ENCODE peak calls at places on chromosome 4, in ten cellular contexts. S is Panc1, T is AG04449, N is adrenal gland, W is colonic mucosa, H is MCF 10A, X is GM20000, D is AG04450, E is astrocyte of the cerebellum, G is endothelial cell. Z is an unnamed sample.

GRCh38 chr4:16294455-16294854 is 68.2 kb upstream of the TAPT1 start:
- DNase-seq in X (no peak), E (no peak), S (no peak), D (no peak), T (peak), W (no peak), H (no peak), G (no peak), N (no peak), Z (no peak)

GRCh38 chr4:123786955-123787354 is 390.4 kb downstream of the SPRY1 start:
- DNase-seq in S (no peak), H (peak), D (peak), X (no peak), T (no peak), E (peak), G (no peak), N (no peak), W (no peak), Z (no peak)

GRCh38 chr4:40924096-40924792 is 174.5 kb downstream of the NSUN7 start:
- DNase-seq in X (peak), N (peak), G (peak), H (peak), D (no peak), T (no peak), E (peak), S (peak), W (peak), Z (peak)

GRCh38 chr4:8155660-8156421 is 2.8 kb downstream of the ABLIM2 start:
- DNase-seq in W (no peak), H (no peak), N (no peak), T (no peak), S (no peak), E (no peak), G (no peak), X (no peak), D (no peak), Z (no peak)

GRCh38 chr4:145739840-145740239 is 59.9 kb downstream of the C4orf51 start:
- DNase-seq in N (no peak), E (no peak), G (no peak), X (no peak), H (no peak), D (no peak), W (peak), S (no peak), T (no peak), Z (no peak)

GRCh38 chr4:124409044-124409443 is 303.5 kb downstream of the ANKRD50 start:
- DNase-seq in S (no peak), X (no peak), H (no peak), T (no peak), E (no peak), W (no peak), N (no peak), D (no peak), G (no peak), Z (no peak)

GRCh38 chr4:100366213-100366612 is 151.6 kb downstream of the EMCN start:
- DNase-seq in S (no peak), E (no peak), X (no peak), N (no peak), W (no peak), G (no peak), T (no peak), H (no peak), D (no peak), Z (no peak)

GRCh38 chr4:84952004-84952403 is 14.5 kb downstream of the WDFY3 start:
- DNase-seq in E (peak), N (peak), H (peak), T (no peak), X (no peak), W (no peak), S (peak), D (no peak), G (no peak), Z (no peak)

GRCh38 chr4:69830529-69831269 is 29.2 kb downstream of the SULT1E1 start:
- DNase-seq in H (peak), X (no peak), W (peak), E (no peak), D (no peak), S (no peak), G (no peak), N (no peak), T (no peak), Z (no peak)

GRCh38 chr4:52288212-52288611 is 237.1 kb downstream of the SPATA18 start:
- DNase-seq in G (no peak), H (no peak), X (no peak), S (no peak), T (no peak), E (no peak), N (no peak), D (no peak), W (no peak), Z (no peak)

GRCh38 chr4:5050520-5050955 is 742 bp upstream of the STK32B start:
- DNase-seq in T (no peak), N (peak), H (peak), W (peak), D (peak), G (peak), X (peak), S (no peak), E (peak), Z (peak)
- TF ChIP-seq CTCF in T (peak), N (peak), H (peak), W (peak), D (peak), G (peak), X (peak), S (peak), E (peak), Z (peak)

GRCh38 chr4:18162453-18162852 is 140.9 kb upstream of the LCORL start:
- DNase-seq in E (no peak), W (no peak), S (no peak), N (no peak), T (no peak), X (no peak), D (no peak), H (no peak), G (no peak), Z (no peak)
- TF ChIP-seq CTCF in E (no peak), W (no peak), S (no peak), N (no peak), T (no peak), X (no peak), D (no peak), H (no peak), G (no peak), Z (no peak)

GRCh38 chr4:148437439-148437838 is 4.8 kb downstream of the NR3C2 start:
- DNase-seq in X (no peak), G (no peak), W (no peak), T (no peak), E (no peak), S (no peak), N (no peak), H (no peak), D (no peak), Z (no peak)

GRCh38 chr4:148435654-148436406 is 6.4 kb downstream of the NR3C2 start:
- DNase-seq in H (no peak), N (no peak), X (no peak), E (no peak), S (no peak), W (peak), D (no peak), G (no peak), T (no peak), Z (no peak)

GRCh38 chr4:148436512-148436911 is 5.7 kb downstream of the NR3C2 start:
- DNase-seq in N (no peak), S (no peak), H (no peak), D (no peak), T (no peak), W (no peak), G (no peak), X (no peak), E (no peak), Z (no peak)

GRCh38 chr4:148441624-148441985 is 609 bp downstream of the NR3C2 start:
- DNase-seq in G (no peak), D (no peak), T (no peak), W (peak), S (no peak), N (no peak), H (no peak), X (no peak), E (no peak), Z (no peak)

GRCh38 chr4:148438047-148438446 is 4.2 kb downstream of the NR3C2 start:
- DNase-seq in S (no peak), N (no peak), T (no peak), G (no peak), E (no peak), X (no peak), D (no peak), H (no peak), W (no peak), Z (no peak)
- TF ChIP-seq CTCF in S (no peak), N (no peak), T (no peak), G (no peak), E (no peak), X (no peak), D (no peak), H (no peak), W (no peak), Z (no peak)

GRCh38 chr4:3040447-3041191 is 33.7 kb downstream of the HTT-AS start:
- DNase-seq in S (no peak), G (no peak), W (no peak), D (no peak), N (no peak), E (no peak), T (no peak), X (peak), H (no peak), Z (no peak)
- TF ChIP-seq CTCF in S (no peak), G (no peak), W (no peak), D (no peak), N (no peak), E (no peak), T (no peak), X (no peak), H (no peak), Z (no peak)

GRCh38 chr4:119489305-119489704 is 139.3 kb downstream of the PDE5A start:
- DNase-seq in W (no peak), G (no peak), X (no peak), D (no peak), N (no peak), H (no peak), T (no peak), E (no peak), S (no peak), Z (no peak)

GRCh38 chr4:119498520-119498919 is 130.1 kb downstream of the PDE5A start:
- DNase-seq in G (no peak), H (no peak), E (peak), S (no peak), W (no peak), D (no peak), N (peak), X (no peak), T (no peak), Z (no peak)

GRCh38 chr4:119490335-119490734 is 138.3 kb downstream of the PDE5A start:
- DNase-seq in E (no peak), G (peak), S (peak), N (no peak), H (peak), X (no peak), D (no peak), T (no peak), W (no peak), Z (no peak)

GRCh38 chr4:119493419-119493818 is 135.2 kb downstream of the PDE5A start:
- DNase-seq in H (no peak), N (no peak), E (no peak), G (no peak), S (no peak), D (no peak), X (no peak), W (no peak), T (no peak), Z (no peak)
- TF ChIP-seq CTCF in H (peak), N (no peak), E (no peak), G (no peak), S (no peak), D (no peak), X (no peak), W (no peak), T (no peak), Z (no peak)